ENCODE peak calls at places on chromosomes 5 and 9, in eight cellular contexts. L, Q, W, I, C, D, H and R are unnamed samples.

GRCh38 chr5:93924628-93925027 is 183.2 kb upstream of the POU5F2 start:
- DNase-seq in L (no peak), Q (peak; percentile 10), W (no peak), I (no peak), C (no peak), D (no peak), H (no peak), R (no peak)

GRCh38 chr9:76255781-76256455 is 138.3 kb downstream of the RFK start:
- DNase-seq in L (no peak), Q (peak; percentile 99), W (no peak), I (no peak), C (peak; percentile 73), D (no peak), H (no peak), R (no peak)

GRCh38 chr5:121171361-121171760 is 680.3 kb upstream of the FTMT start:
- DNase-seq in L (no peak), Q (no peak), W (no peak), I (no peak), C (no peak), D (no peak), H (no peak), R (no peak)

GRCh38 chr9:107487521-107488399 is 1.8 kb downstream of the KLF4 start:
- DNase-seq in L (no peak), Q (peak; percentile 67), W (peak; percentile 72), I (no peak), C (peak; percentile 75), D (peak; percentile 74), H (no peak), R (no peak)

GRCh38 chr9:5375790-5376477 is 36.3 kb upstream of the RLN1 start:
- DNase-seq in L (no peak), Q (no peak), W (peak; percentile 65), I (no peak), C (no peak), D (no peak), H (no peak), R (no peak)

GRCh38 chr9:99340281-99340680 is 118.2 kb downstream of the SEC61B start:
- DNase-seq in L (no peak), Q (no peak), W (peak; percentile 83), I (no peak), C (no peak), D (no peak), H (no peak), R (no peak)

GRCh38 chr9:100324594-100325200 is 28.0 kb downstream of the TEX10 start:
- DNase-seq in L (peak; percentile 25), Q (peak; percentile 76), W (peak; percentile 26), I (no peak), C (no peak), D (no peak), H (no peak), R (no peak)

GRCh38 chr5:115813719-115814118 is 2.7 kb downstream of the CDO1 start:
- DNase-seq in L (no peak), Q (no peak), W (no peak), I (peak; percentile 9), C (no peak), D (no peak), H (no peak), R (no peak)

GRCh38 chr5:154087260-154087659 is 48.5 kb downstream of the MFAP3 start:
- DNase-seq in L (no peak), Q (no peak), W (no peak), I (no peak), C (peak; percentile 54), D (no peak), H (no peak), R (no peak)

GRCh38 chr5:103450333-103451061 is 112.1 kb downstream of the NUDT12 start:
- DNase-seq in L (peak; percentile 23), Q (peak; percentile 77), W (no peak), I (no peak), C (no peak), D (no peak), H (no peak), R (no peak)

GRCh38 chr9:105858877-105859276 is 164.5 kb downstream of the TMEM38B start:
- DNase-seq in L (no peak), Q (no peak), W (no peak), I (no peak), C (no peak), D (no peak), H (no peak), R (no peak)

GRCh38 chr9:86713456-86713855 is 233.8 kb downstream of the GAS1 start:
- DNase-seq in L (no peak), Q (peak; percentile 47), W (no peak), I (no peak), C (no peak), D (no peak), H (no peak), R (no peak)

GRCh38 chr9:74858753-74859414 is 28.8 kb downstream of the TRPM6 start:
- DNase-seq in L (no peak), Q (peak; percentile 3), W (no peak), I (no peak), C (no peak), D (no peak), H (no peak), R (no peak)

GRCh38 chr9:74861773-74862172 is 25.9 kb downstream of the TRPM6 start:
- DNase-seq in L (no peak), Q (no peak), W (peak; percentile 17), I (no peak), C (no peak), D (no peak), H (no peak), R (no peak)

GRCh38 chr9:74856997-74857396 is 30.7 kb downstream of the TRPM6 start:
- DNase-seq in L (no peak), Q (no peak), W (no peak), I (no peak), C (no peak), D (no peak), H (no peak), R (no peak)
- H3K4me3 ChIP-seq in L (no peak overlapping the region), Q (no peak overlapping the region), W (no peak overlapping the region), I (no peak overlapping the region), C (no peak overlapping the region), D (no peak overlapping the region), H (no peak overlapping the region), R (no peak overlapping the region)

GRCh38 chr9:109512170-109512756 is 14.2 kb upstream of the PTPN3 start:
- DNase-seq in L (no peak), Q (no peak), W (no peak), I (no peak), C (no peak), D (no peak), H (no peak), R (no peak)

GRCh38 chr9:109506097-109506712 is 8.1 kb upstream of the PTPN3 start:
- DNase-seq in L (no peak), Q (no peak), W (no peak), I (no peak), C (peak; percentile 18), D (no peak), H (no peak), R (no peak)

GRCh38 chr9:109507421-109507838 is 9.3 kb upstream of the PTPN3 start:
- DNase-seq in L (no peak), Q (peak; percentile 92), W (peak; percentile 48), I (no peak), C (peak; percentile 40), D (peak; percentile 84), H (no peak), R (no peak)

GRCh38 chr9:109510506-109510905 is 12.4 kb upstream of the PTPN3 start:
- DNase-seq in L (no peak), Q (peak; percentile 31), W (no peak), I (no peak), C (no peak), D (no peak), H (no peak), R (no peak)

DNA sequence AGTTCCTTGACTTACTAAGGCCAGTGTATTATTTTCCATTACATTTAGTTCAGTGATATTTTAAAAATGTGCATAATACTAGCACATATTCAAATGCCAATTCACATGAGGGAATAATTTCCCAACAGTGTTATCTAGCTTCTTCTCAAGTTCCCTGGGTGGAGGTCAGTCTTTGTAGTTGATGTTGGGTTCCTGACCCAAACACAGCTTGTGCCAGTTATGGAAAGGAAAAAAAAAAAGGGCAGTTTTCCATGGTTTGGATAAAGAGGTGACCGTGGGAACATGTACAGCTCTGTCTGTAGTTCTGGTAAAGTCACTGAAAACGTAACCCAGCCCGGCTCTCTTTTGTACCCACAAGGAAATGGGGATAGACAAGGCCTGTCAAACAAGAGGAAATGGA is 11.5 kb upstream of the PTPN3 start:
- DNase-seq in L (no peak), Q (no peak), W (no peak), I (no peak), C (no peak), D (no peak), H (no peak), R (no peak)
- H3K27me3 ChIP-seq in L (no peaks in the 10 kb centered on the region), Q (peaks cover 5% of the 10 kb centered on the region), W (peaks cover 4% of the 10 kb centered on the region), I (no peaks in the 10 kb centered on the region), C (no peaks in the 10 kb centered on the region), D (no peaks in the 10 kb centered on the region), H (no peaks in the 10 kb centered on the region), R (no peaks in the 10 kb centered on the region)

DNA sequence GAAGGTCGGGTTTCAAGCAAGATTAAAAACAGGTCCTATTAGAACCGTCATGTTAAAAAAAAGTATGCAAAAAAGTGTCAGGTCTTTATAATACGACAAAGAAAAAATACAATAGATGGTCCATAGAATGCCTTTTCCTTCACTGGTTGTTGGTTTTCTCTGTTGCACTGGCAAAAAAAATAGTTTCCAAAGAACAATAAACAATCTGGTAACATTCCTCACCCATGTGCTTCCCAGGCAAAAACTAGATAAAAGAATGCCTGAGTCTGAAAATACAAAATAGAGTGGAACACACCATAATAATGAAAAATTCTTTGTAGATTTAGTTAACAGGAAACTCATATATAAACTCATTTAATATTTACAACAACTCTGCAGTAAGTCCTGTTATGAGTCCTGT is 590.0 kb upstream of the DMAC1 start:
- DNase-seq in L (no peak), Q (no peak), W (peak; percentile 54), I (no peak), C (no peak), D (no peak), H (no peak), R (no peak)
- H3K36me3 ChIP-seq in L (no peaks in the 10 kb centered on the region), Q (no peaks in the 10 kb centered on the region), W (no peaks in the 10 kb centered on the region), I (no peaks in the 10 kb centered on the region), C (no peaks in the 10 kb centered on the region), D (no peaks in the 10 kb centered on the region), H (no peaks in the 10 kb centered on the region), R (no peaks in the 10 kb centered on the region)

GRCh38 chr5:50562694-50563093 is 103.7 kb upstream of the PARP8 start:
- DNase-seq in L (no peak), Q (no peak), W (no peak), I (no peak), C (no peak), D (no peak), H (no peak), R (no peak)

GRCh38 chr5:50564079-50564478 is 102.4 kb upstream of the PARP8 start:
- DNase-seq in L (no peak), Q (no peak), W (no peak), I (peak; percentile 77), C (no peak), D (no peak), H (no peak), R (no peak)

GRCh38 chr5:50559955-50560354 is 106.5 kb upstream of the PARP8 start:
- DNase-seq in L (no peak), Q (no peak), W (no peak), I (no peak), C (no peak), D (no peak), H (no peak), R (no peak)

DNA sequence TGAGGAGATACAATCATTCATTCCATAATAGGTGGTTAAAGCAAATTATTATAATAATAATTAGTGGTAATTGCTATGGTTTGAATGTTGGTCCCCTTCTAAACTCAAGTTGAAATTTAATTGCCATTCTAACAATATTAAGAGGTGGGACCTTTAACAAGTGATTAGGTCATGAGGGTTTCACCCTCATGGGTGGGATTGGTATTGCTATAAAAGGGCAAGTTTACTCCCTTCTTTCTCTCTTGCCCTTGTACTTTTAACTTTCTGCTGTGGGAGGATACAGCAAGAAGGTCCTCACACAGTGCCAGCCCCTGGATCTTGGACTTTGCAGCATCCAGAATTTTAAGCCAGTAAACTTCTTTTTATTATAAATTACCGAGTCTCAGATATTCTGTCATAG is 101.9 kb upstream of the PARP8 start:
- DNase-seq in L (no peak), Q (no peak), W (no peak), I (peak; percentile 23), C (no peak), D (no peak), H (no peak), R (no peak)
- H3K4me3 ChIP-seq in L (no peak overlapping the region), Q (no peak overlapping the region), W (no peak overlapping the region), I (no peak overlapping the region), C (no peak overlapping the region), D (no peak overlapping the region), H (no peak overlapping the region), R (no peak overlapping the region)